ENCODE peak calls at places on chromosomes 12 and 14, in seven cellular contexts. F is choroid plexus epithelial cell; I is spleen; V is OCI-LY7; U is CD4-positive, CD25-positive, alpha-beta regulatory T cell; B is BJ; P is aorta. E is an unnamed sample.

GRCh38 chr12:12072064-12072760 is 1.5 kb downstream of the BCL2L14 start:
- DNase-seq in V (no peak), F (no peak), P (no peak), B (no peak), U (no peak), I (peak), E (peak)

GRCh38 chr12:17235996-17236395 is 630.0 kb upstream of the LMO3 start:
- DNase-seq in B (no peak), F (no peak), P (no peak), V (no peak), U (no peak), I (no peak), E (no peak)

GRCh38 chr14:93219103-93219726 is 12.2 kb downstream of the UBR7 start:
- DNase-seq in U (peak), B (peak), P (no peak), V (peak), F (peak), I (no peak), E (no peak)

GRCh38 chr12:104986022-104986941 is at the start of gene NOPCHAP1:
- DNase-seq in F (peak), B (peak), I (peak), P (peak), U (peak), V (peak), E (peak)

GRCh38 chr12:50557421-50557820 is 52.6 kb downstream of the DIP2B start:
- DNase-seq in F (no peak), I (no peak), V (no peak), U (no peak), P (no peak), B (no peak), E (no peak)

GRCh38 chr12:109711596-109712461 is 1.8 kb upstream of the FAM222A start:
- DNase-seq in V (no peak), F (no peak), B (no peak), P (peak), I (no peak), U (no peak), E (peak)

GRCh38 chr14:65281991-65282908 is 130.3 kb upstream of the FUT8 start:
- DNase-seq in I (no peak), P (no peak), B (peak), V (peak), F (peak), U (no peak), E (no peak)

GRCh38 chr12:26034371-26035142 is 76.1 kb downstream of the RASSF8 start:
- DNase-seq in V (no peak), B (no peak), I (no peak), F (no peak), U (no peak), P (no peak), E (no peak)

GRCh38 chr14:70827366-70828151 is 18.2 kb upstream of the MAP3K9 start:
- DNase-seq in I (no peak), F (peak), U (no peak), V (no peak), B (no peak), P (no peak), E (no peak)

GRCh38 chr14:61223552-61223951 is 57.6 kb downstream of the TMEM30B start:
- DNase-seq in F (no peak), I (no peak), P (no peak), V (no peak), U (no peak), B (no peak), E (no peak)

GRCh38 chr14:105076296-105076804 is 11.1 kb upstream of the GPR132 start:
- DNase-seq in U (no peak), V (no peak), B (no peak), I (no peak), P (peak), F (no peak), E (no peak)

GRCh38 chr14:105075364-105076295 is 10.4 kb upstream of the GPR132 start:
- DNase-seq in P (peak), F (peak), I (peak), V (no peak), U (no peak), B (no peak), E (peak)

GRCh38 chr14:105072892-105073719 is 7.9 kb upstream of the GPR132 start:
- DNase-seq in U (no peak), B (no peak), F (no peak), V (no peak), P (peak), I (peak), E (peak)

GRCh38 chr14:105073720-105074600 is 8.7 kb upstream of the GPR132 start:
- DNase-seq in B (no peak), U (no peak), F (no peak), I (peak), V (no peak), P (peak), E (no peak)

GRCh38 chr14:105074601-105075053 is 9.4 kb upstream of the GPR132 start:
- DNase-seq in U (no peak), B (no peak), V (no peak), F (no peak), P (peak), I (peak), E (no peak)
- H3K4me3 ChIP-seq in U (no peak), B (no peak), V (no peak), F (no peak), P (no peak), I (no peak), E (no peak)

GRCh38 chr12:6430990-6431353 is 13.8 kb upstream of the CD27 start:
- DNase-seq in B (no peak), V (no peak), P (no peak), F (peak), U (no peak), I (no peak), E (no peak)
- H3K4me3 ChIP-seq in B (no peak), V (peak), P (no peak), F (no peak), U (peak), I (no peak), E (no peak)

DNA sequence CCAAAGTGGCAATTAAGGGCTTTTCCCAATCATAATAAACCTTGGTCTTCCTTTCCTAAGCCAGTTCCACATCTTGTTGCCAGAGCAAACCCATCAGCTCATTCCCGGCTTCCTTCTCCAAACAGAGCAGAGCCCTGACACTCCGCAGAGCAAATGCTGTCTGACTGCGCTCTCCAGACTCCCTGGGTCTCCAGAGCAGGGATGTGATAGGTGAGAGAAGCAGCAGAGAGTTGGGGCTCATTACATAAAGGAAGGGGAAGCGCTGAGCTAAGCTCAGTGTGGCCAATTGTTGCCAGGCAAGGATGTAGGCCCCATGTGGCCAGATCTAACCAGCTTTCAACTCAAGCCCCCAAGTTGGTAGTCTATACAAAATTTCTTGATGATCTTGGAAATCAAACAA is 36.2 kb upstream of the PAX9 start:
- DNase-seq in U (no peak), I (no peak), B (no peak), P (no peak), F (no peak), V (no peak), E (no peak)
- H3K4me3 ChIP-seq in U (no peak), I (no peak), B (no peak), P (no peak), F (no peak), V (no peak), E (no peak)

DNA sequence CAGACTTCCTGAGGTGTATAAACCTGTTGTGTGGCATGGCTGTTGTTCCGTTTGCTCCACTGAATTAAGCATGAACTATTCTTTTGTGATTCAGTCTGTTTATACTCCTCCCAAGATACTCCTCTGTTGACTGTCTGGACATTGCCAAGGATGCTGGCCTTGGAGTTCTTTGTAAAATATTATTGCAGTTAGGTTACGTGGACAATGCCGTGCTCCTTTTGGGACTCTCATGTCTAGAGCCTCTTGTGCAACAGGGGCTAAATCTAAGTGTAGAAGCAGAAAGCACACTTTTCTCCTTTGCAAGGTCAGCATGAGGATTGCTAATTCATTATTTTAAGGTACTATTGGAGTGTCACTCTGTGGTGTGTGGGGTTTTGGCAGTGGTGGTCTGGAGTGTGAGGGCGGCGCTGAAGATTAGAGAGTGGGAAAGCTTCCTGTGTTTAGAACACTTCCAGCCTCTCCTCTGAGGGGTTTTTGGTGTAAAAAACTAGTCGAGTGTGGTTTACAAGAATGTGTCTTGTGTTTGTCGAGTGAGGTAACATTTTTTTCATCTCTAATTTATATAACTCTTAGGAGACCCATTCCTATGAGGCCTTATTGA is 125.4 kb downstream of the SAMD4A start:
- DNase-seq in V (no peak), U (no peak), B (no peak), F (peak), I (no peak), P (no peak), E (no peak)
- H3K4me3 ChIP-seq in V (no peak), U (no peak), B (no peak), F (no peak), I (no peak), P (no peak), E (no peak)

DNA sequence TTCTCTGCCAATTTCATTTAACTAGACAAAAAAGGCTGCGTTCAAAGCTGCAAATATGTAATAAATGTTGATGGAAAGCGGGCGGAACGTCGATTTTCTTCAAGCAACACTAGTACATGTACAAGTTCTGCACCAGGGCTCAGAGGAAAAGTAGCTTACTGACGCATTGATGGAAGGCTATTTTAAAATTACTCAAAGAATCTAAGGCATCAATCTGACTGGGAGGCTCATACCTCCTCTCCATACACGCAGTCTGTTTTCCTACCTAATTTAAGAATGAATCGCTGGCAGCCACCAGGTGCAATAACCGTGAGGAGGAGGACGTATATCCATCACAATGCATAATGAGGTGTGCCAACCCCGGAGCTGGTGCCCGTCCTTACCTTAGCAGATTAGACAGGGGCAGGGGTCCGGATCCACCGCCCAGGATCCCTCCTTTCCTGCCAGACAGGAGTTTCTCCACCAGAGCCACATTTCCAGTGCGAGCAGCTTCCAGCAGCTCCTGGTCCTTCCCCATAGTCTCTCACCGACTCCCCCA is 946 bp downstream of the ANKS1B start:
- DNase-seq in U (no peak), F (peak), V (no peak), I (no peak), P (no peak), B (no peak), E (no peak)
- H3K4me3 ChIP-seq in U (no peak), F (no peak), V (no peak), I (peak), P (peak), B (no peak), E (peak)

DNA sequence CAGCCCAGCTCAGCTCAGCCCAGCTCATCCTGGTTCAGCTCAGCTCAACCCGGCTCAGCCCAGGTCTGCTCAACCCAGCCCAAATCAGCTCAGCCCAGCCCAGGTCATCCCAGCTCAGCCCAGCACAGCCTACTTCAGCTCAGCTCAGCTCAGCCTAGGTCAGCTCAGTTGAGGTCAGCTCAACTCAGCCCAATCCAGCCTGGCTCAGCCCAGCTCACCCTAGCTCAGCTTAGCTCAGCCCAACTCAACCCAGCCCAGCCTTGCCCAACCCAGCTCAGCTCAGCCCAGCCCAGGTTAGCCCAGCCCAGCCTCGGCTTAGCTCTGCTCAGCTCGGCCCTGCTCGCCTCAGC is 332.3 kb downstream of the TMEM121 start:
- DNase-seq in I (no peak), F (no peak), B (no peak), P (peak), V (peak), U (no peak), E (peak)
- H3K4me3 ChIP-seq in I (no peak), F (no peak), B (no peak), P (no peak), V (peak), U (no peak), E (no peak)